ENCODE peak calls at places on chromosomes 16 and 17, in six cellular contexts. One of them, this sample, is unnamed.

GRCh38 chr17:15409721-15410247 is 57.6 kb downstream of the CDRT4 start:
- DNase-seq in A549: no peak
- DNase-seq in AG09309: peak
- DNase-seq in progenitor cell of endocrine pancreas: no peak
- DNase-seq in heart left ventricle: no peak
- DNase-seq in uterus: peak
- DNase-seq in this sample: no peak

GRCh38 chr17:8253801-8254200 is 4.7 kb downstream of the PFAS start:
- DNase-seq in A549: peak
- DNase-seq in AG09309: no peak
- DNase-seq in progenitor cell of endocrine pancreas: no peak
- DNase-seq in heart left ventricle: no peak
- DNase-seq in uterus: no peak
- DNase-seq in this sample: no peak

GRCh38 chr17:39662551-39663339 is 2.4 kb upstream of the TCAP start:
- DNase-seq in A549: no peak
- DNase-seq in AG09309: no peak
- DNase-seq in progenitor cell of endocrine pancreas: no peak
- DNase-seq in heart left ventricle: no peak
- DNase-seq in uterus: no peak
- DNase-seq in this sample: no peak

GRCh38 chr16:22325598-22326368 is 28.6 kb downstream of the POLR3E start:
- DNase-seq in A549: no peak
- DNase-seq in AG09309: no peak
- DNase-seq in progenitor cell of endocrine pancreas: no peak
- DNase-seq in heart left ventricle: no peak
- DNase-seq in uterus: no peak
- DNase-seq in this sample: no peak

GRCh38 chr17:30517786-30518185 is 40.6 kb downstream of the GOSR1 start:
- DNase-seq in A549: no peak
- DNase-seq in AG09309: no peak
- DNase-seq in progenitor cell of endocrine pancreas: no peak
- DNase-seq in heart left ventricle: no peak
- DNase-seq in uterus: no peak
- DNase-seq in this sample: no peak

GRCh38 chr17:38466346-38467315 is 38.4 kb downstream of the ARHGAP23 start:
- DNase-seq in A549: no peak
- DNase-seq in AG09309: no peak
- DNase-seq in progenitor cell of endocrine pancreas: no peak
- DNase-seq in heart left ventricle: no peak
- DNase-seq in uterus: no peak
- DNase-seq in this sample: no peak

GRCh38 chr17:14068542-14069250 is 608 bp upstream of the COX10 start:
- DNase-seq in A549: peak
- DNase-seq in AG09309: no peak
- DNase-seq in progenitor cell of endocrine pancreas: no peak
- DNase-seq in heart left ventricle: no peak
- DNase-seq in uterus: no peak
- DNase-seq in this sample: no peak

GRCh38 chr17:16283705-16284104 is 66.7 kb downstream of the PIGL start:
- DNase-seq in A549: peak
- DNase-seq in AG09309: no peak
- DNase-seq in progenitor cell of endocrine pancreas: no peak
- DNase-seq in heart left ventricle: no peak
- DNase-seq in uterus: no peak
- DNase-seq in this sample: no peak

GRCh38 chr16:53504161-53504663 is 1.2 kb upstream of the AKTIP start:
- DNase-seq in A549: peak
- DNase-seq in AG09309: no peak
- DNase-seq in progenitor cell of endocrine pancreas: peak
- DNase-seq in heart left ventricle: peak
- DNase-seq in uterus: peak
- DNase-seq in this sample: peak

GRCh38 chr16:73047536-73048291 is at the start of gene ZFHX3:
- DNase-seq in A549: peak
- DNase-seq in AG09309: no peak
- DNase-seq in progenitor cell of endocrine pancreas: peak
- DNase-seq in heart left ventricle: peak
- DNase-seq in uterus: peak
- DNase-seq in this sample: peak

GRCh38 chr17:14575349-14575966 is 274.6 kb downstream of the HS3ST3B1 start:
- DNase-seq in A549: no peak
- DNase-seq in AG09309: peak
- DNase-seq in progenitor cell of endocrine pancreas: no peak
- DNase-seq in heart left ventricle: no peak
- DNase-seq in uterus: no peak
- DNase-seq in this sample: no peak

GRCh38 chr17:41972571-41973411 is 6.2 kb downstream of the CNP start:
- DNase-seq in A549: no peak
- DNase-seq in AG09309: no peak
- DNase-seq in progenitor cell of endocrine pancreas: no peak
- DNase-seq in heart left ventricle: peak
- DNase-seq in uterus: no peak
- DNase-seq in this sample: no peak

GRCh38 chr17:61411114-61411943 is 11.7 kb downstream of the TBX2 start:
- DNase-seq in A549: peak
- DNase-seq in AG09309: no peak
- DNase-seq in progenitor cell of endocrine pancreas: peak
- DNase-seq in heart left ventricle: peak
- DNase-seq in uterus: peak
- DNase-seq in this sample: peak

GRCh38 chr17:1829189-1829578 is 518 bp downstream of the SMYD4 start:
- DNase-seq in A549: peak
- DNase-seq in AG09309: no peak
- DNase-seq in progenitor cell of endocrine pancreas: no peak
- DNase-seq in heart left ventricle: no peak
- DNase-seq in uterus: peak
- DNase-seq in this sample: no peak

GRCh38 chr16:70627696-70628095 is 18.7 kb upstream of the IL34 start:
- DNase-seq in A549: no peak
- DNase-seq in AG09309: no peak
- DNase-seq in progenitor cell of endocrine pancreas: no peak
- DNase-seq in heart left ventricle: no peak
- DNase-seq in uterus: no peak
- DNase-seq in this sample: no peak

GRCh38 chr17:5399767-5400166 is 19.7 kb downstream of the NUP88 start:
- DNase-seq in A549: peak
- DNase-seq in AG09309: no peak
- DNase-seq in progenitor cell of endocrine pancreas: no peak
- DNase-seq in heart left ventricle: no peak
- DNase-seq in uterus: no peak
- DNase-seq in this sample: no peak

GRCh38 chr16:72508196-72508595 is 336.2 kb upstream of the PMFBP1 start:
- DNase-seq in A549: no peak
- DNase-seq in AG09309: no peak
- DNase-seq in progenitor cell of endocrine pancreas: no peak
- DNase-seq in heart left ventricle: no peak
- DNase-seq in uterus: no peak
- DNase-seq in this sample: no peak

GRCh38 chr16:4933871-4934395 is 3.0 kb downstream of the PPL start:
- DNase-seq in A549: no peak
- DNase-seq in AG09309: no peak
- DNase-seq in progenitor cell of endocrine pancreas: no peak
- DNase-seq in heart left ventricle: no peak
- DNase-seq in uterus: no peak
- DNase-seq in this sample: no peak

GRCh38 chr16:81551821-81552304 is 107.3 kb downstream of the CMIP start:
- DNase-seq in A549: no peak
- DNase-seq in AG09309: no peak
- DNase-seq in progenitor cell of endocrine pancreas: no peak
- DNase-seq in heart left ventricle: peak
- DNase-seq in uterus: no peak
- DNase-seq in this sample: no peak

GRCh38 chr16:90046971-90047713 is 27.9 kb upstream of the DBNDD1 start:
- DNase-seq in A549: no peak
- DNase-seq in AG09309: no peak
- DNase-seq in progenitor cell of endocrine pancreas: no peak
- DNase-seq in heart left ventricle: peak
- DNase-seq in uterus: peak
- DNase-seq in this sample: peak

GRCh38 chr17:29929006-29929543 is 953 bp downstream of the SSH2 start:
- DNase-seq in A549: peak
- DNase-seq in AG09309: no peak
- DNase-seq in progenitor cell of endocrine pancreas: no peak
- DNase-seq in heart left ventricle: no peak
- DNase-seq in uterus: peak
- DNase-seq in this sample: peak

GRCh38 chr16:31114468-31114867 is 3.0 kb upstream of the KAT8 start:
- DNase-seq in A549: no peak
- DNase-seq in AG09309: no peak
- DNase-seq in progenitor cell of endocrine pancreas: no peak
- DNase-seq in heart left ventricle: no peak
- DNase-seq in uterus: no peak
- DNase-seq in this sample: no peak

GRCh38 chr17:69147460-69147859 is 5.8 kb upstream of the ABCA6 start:
- DNase-seq in A549: no peak
- DNase-seq in AG09309: no peak
- DNase-seq in progenitor cell of endocrine pancreas: no peak
- DNase-seq in heart left ventricle: no peak
- DNase-seq in uterus: no peak
- DNase-seq in this sample: no peak

GRCh38 chr16:80122155-80122554 is 418.6 kb upstream of the DYNLRB2 start:
- DNase-seq in A549: no peak
- DNase-seq in AG09309: peak
- DNase-seq in progenitor cell of endocrine pancreas: no peak
- DNase-seq in heart left ventricle: peak
- DNase-seq in uterus: peak
- DNase-seq in this sample: no peak

GRCh38 chr17:64505320-64506200 is 529 bp downstream of the DDX5 start:
- DNase-seq in A549: peak
- DNase-seq in AG09309: peak
- DNase-seq in progenitor cell of endocrine pancreas: peak
- DNase-seq in heart left ventricle: peak
- DNase-seq in uterus: peak
- DNase-seq in this sample: peak

GRCh38 chr17:16181581-16181980 is 33.8 kb downstream of the NCOR1 start:
- DNase-seq in A549: no peak
- DNase-seq in AG09309: no peak
- DNase-seq in progenitor cell of endocrine pancreas: no peak
- DNase-seq in heart left ventricle: no peak
- DNase-seq in uterus: no peak
- DNase-seq in this sample: no peak

GRCh38 chr16:46785076-46785845 is 37.1 kb upstream of the MYLK3 start:
- DNase-seq in A549: no peak
- DNase-seq in AG09309: no peak
- DNase-seq in progenitor cell of endocrine pancreas: no peak
- DNase-seq in heart left ventricle: no peak
- DNase-seq in uterus: no peak
- DNase-seq in this sample: no peak

GRCh38 chr17:1455291-1455747 is 713 bp downstream of the CRK start:
- DNase-seq in A549: peak
- DNase-seq in AG09309: peak
- DNase-seq in progenitor cell of endocrine pancreas: peak
- DNase-seq in heart left ventricle: peak
- DNase-seq in uterus: peak
- DNase-seq in this sample: peak

GRCh38 chr16:56399492-56399891 is 25.9 kb downstream of the AMFR start:
- DNase-seq in A549: no peak
- DNase-seq in AG09309: no peak
- DNase-seq in progenitor cell of endocrine pancreas: no peak
- DNase-seq in heart left ventricle: no peak
- DNase-seq in uterus: no peak
- DNase-seq in this sample: no peak

GRCh38 chr16:55443855-55444254 is 35.1 kb upstream of the MMP2 start:
- DNase-seq in A549: no peak
- DNase-seq in AG09309: no peak
- DNase-seq in progenitor cell of endocrine pancreas: no peak
- DNase-seq in heart left ventricle: no peak
- DNase-seq in uterus: no peak
- DNase-seq in this sample: no peak

GRCh38 chr17:52170963-52171572 is 12.6 kb upstream of the CA10 start:
- DNase-seq in A549: peak
- DNase-seq in AG09309: no peak
- DNase-seq in progenitor cell of endocrine pancreas: peak
- DNase-seq in heart left ventricle: no peak
- DNase-seq in uterus: no peak
- DNase-seq in this sample: peak
- TF ChIP-seq CTCF in A549: peak
- TF ChIP-seq CTCF in AG09309: peak
- TF ChIP-seq CTCF in progenitor cell of endocrine pancreas: peak
- TF ChIP-seq CTCF in heart left ventricle: no peak
- TF ChIP-seq CTCF in uterus: no peak
- TF ChIP-seq CTCF in this sample: peak

GRCh38 chr17:55887531-55887930 is 136.7 kb downstream of the PCTP start:
- DNase-seq in A549: no peak
- DNase-seq in AG09309: no peak
- DNase-seq in progenitor cell of endocrine pancreas: no peak
- DNase-seq in heart left ventricle: no peak
- DNase-seq in uterus: no peak
- DNase-seq in this sample: no peak

GRCh38 chr17:55883112-55883511 is 132.3 kb downstream of the PCTP start:
- DNase-seq in A549: peak
- DNase-seq in AG09309: no peak
- DNase-seq in progenitor cell of endocrine pancreas: no peak
- DNase-seq in heart left ventricle: no peak
- DNase-seq in uterus: no peak
- DNase-seq in this sample: no peak
- TF ChIP-seq CTCF in A549: no peak
- TF ChIP-seq CTCF in AG09309: no peak
- TF ChIP-seq CTCF in progenitor cell of endocrine pancreas: peak
- TF ChIP-seq CTCF in heart left ventricle: no peak
- TF ChIP-seq CTCF in uterus: no peak
- TF ChIP-seq CTCF in this sample: no peak

GRCh38 chr17:40727447-40728231 is 24.1 kb upstream of the KRT24 start:
- DNase-seq in A549: no peak
- DNase-seq in AG09309: peak
- DNase-seq in progenitor cell of endocrine pancreas: no peak
- DNase-seq in heart left ventricle: no peak
- DNase-seq in uterus: no peak
- DNase-seq in this sample: no peak

GRCh38 chr17:40722146-40722720 is 18.7 kb upstream of the KRT24 start:
- DNase-seq in A549: no peak
- DNase-seq in AG09309: no peak
- DNase-seq in progenitor cell of endocrine pancreas: no peak
- DNase-seq in heart left ventricle: no peak
- DNase-seq in uterus: no peak
- DNase-seq in this sample: no peak

GRCh38 chr17:40730974-40731373 is 24.2 kb downstream of the KRT25 start:
- DNase-seq in A549: no peak
- DNase-seq in AG09309: no peak
- DNase-seq in progenitor cell of endocrine pancreas: no peak
- DNase-seq in heart left ventricle: no peak
- DNase-seq in uterus: no peak
- DNase-seq in this sample: no peak

GRCh38 chr17:40724656-40725055 is 21.1 kb upstream of the KRT24 start:
- DNase-seq in A549: no peak
- DNase-seq in AG09309: no peak
- DNase-seq in progenitor cell of endocrine pancreas: no peak
- DNase-seq in heart left ventricle: no peak
- DNase-seq in uterus: no peak
- DNase-seq in this sample: no peak

GRCh38 chr17:40726919-40727318 is 23.4 kb upstream of the KRT24 start:
- DNase-seq in A549: peak
- DNase-seq in AG09309: no peak
- DNase-seq in progenitor cell of endocrine pancreas: no peak
- DNase-seq in heart left ventricle: no peak
- DNase-seq in uterus: no peak
- DNase-seq in this sample: no peak
- TF ChIP-seq CTCF in A549: peak
- TF ChIP-seq CTCF in AG09309: peak
- TF ChIP-seq CTCF in progenitor cell of endocrine pancreas: peak
- TF ChIP-seq CTCF in heart left ventricle: no peak
- TF ChIP-seq CTCF in uterus: peak
- TF ChIP-seq CTCF in this sample: no peak

GRCh38 chr16:13391337-13391736 is 489.9 kb downstream of the SHISA9 start:
- DNase-seq in A549: no peak
- DNase-seq in AG09309: no peak
- DNase-seq in progenitor cell of endocrine pancreas: no peak
- DNase-seq in heart left ventricle: no peak
- DNase-seq in uterus: no peak
- DNase-seq in this sample: no peak
- TF ChIP-seq CTCF in A549: no peak
- TF ChIP-seq CTCF in AG09309: no peak
- TF ChIP-seq CTCF in progenitor cell of endocrine pancreas: no peak
- TF ChIP-seq CTCF in heart left ventricle: no peak
- TF ChIP-seq CTCF in uterus: no peak
- TF ChIP-seq CTCF in this sample: no peak

This sample was measured in nephron progenitor cell.